ENCODE peak calls at places on chromosomes 5 and 9, in four cellular contexts. M is left lung, H is BE2C, P is iPS DF 6.9. C is an unnamed sample.

GRCh38 chr5:95701074-95701473 is 18.3 kb upstream of the SPATA9 start:
- DNase-seq in M (no peak), H (peak; percentile 32), P (no peak), C (no peak)

GRCh38 chr9:30774326-30774725 is 1610.1 kb upstream of the ACO1 start:
- DNase-seq in M (no peak), H (peak; percentile 50), P (peak; percentile 81), C (no peak)

GRCh38 chr5:41636605-41637004 is 126.2 kb upstream of the PLCXD3 start:
- DNase-seq in M (no peak), H (peak; percentile 50), P (no peak), C (no peak)

GRCh38 chr9:37979844-37980243 is 75.9 kb upstream of the SLC25A51 start:
- DNase-seq in M (no peak), H (no peak), P (no peak), C (no peak)

GRCh38 chr9:77614671-77615070 is 33.5 kb downstream of the GNA14 start:
- DNase-seq in M (no peak), H (no peak), P (no peak), C (no peak)

GRCh38 chr5:168359820-168360460 is 68.5 kb downstream of the WWC1 start:
- DNase-seq in M (no peak), H (no peak), P (no peak), C (no peak)

GRCh38 chr5:56838409-56839039 is 23.2 kb downstream of the MAP3K1 start:
- DNase-seq in M (no peak), H (no peak), P (no peak), C (no peak)

GRCh38 chr9:89926691-89927220 is 321.9 kb downstream of the GADD45G start:
- DNase-seq in M (no peak), H (no peak), P (no peak), C (no peak)

GRCh38 chr9:68739631-68740174 is 34.7 kb downstream of the PIP5K1B start:
- DNase-seq in M (no peak), H (no peak), P (no peak), C (no peak)

DNA sequence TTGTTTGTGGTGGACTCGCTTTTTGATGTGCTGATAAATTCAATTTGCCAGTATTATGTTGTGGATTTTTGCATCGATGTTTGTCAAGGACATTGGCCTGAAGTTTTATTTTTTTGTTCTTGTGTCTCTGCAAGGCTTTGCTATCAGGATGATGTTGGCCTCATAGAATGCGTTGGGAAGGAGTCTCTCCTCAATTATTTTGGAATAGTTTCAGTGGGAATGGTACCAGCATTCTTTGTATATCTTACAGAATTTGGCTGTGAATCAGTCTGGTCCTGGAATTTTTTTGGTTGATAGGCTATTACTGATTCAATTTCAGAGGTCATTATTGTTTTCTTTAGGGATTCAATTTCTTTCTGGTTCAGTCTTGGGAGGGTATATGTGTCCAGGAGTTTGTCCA is 141.4 kb upstream of the RGS7BP start:
- DNase-seq in M (no peak), H (no peak), P (no peak), C (no peak)
- H3K9me3 ChIP-seq in M (no peaks in the 10 kb centered on the region), H (no peaks in the 10 kb centered on the region), P (no peaks in the 10 kb centered on the region), C (no peaks in the 10 kb centered on the region)

DNA sequence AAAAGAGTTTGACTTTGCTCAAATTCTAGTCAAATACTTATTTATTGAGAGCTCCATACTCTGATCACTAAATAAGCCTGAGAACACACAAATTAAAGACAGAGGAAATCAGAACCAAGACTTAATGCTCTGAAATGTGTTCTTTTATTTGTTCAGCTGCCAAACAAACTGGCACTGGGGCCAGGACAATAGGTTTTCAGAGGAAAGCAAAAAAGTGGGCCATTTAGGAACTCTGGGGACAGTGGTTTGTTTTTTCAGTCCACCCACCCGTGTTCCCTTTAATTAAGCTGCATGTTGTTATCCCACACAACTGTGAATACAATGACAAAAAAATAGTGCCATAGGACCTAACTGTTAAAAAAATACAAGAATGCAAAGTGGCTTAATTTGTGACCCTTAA is 95.4 kb upstream of the RETREG1 start:
- DNase-seq in M (no peak), H (no peak), P (no peak), C (no peak)
- H3K4me3 ChIP-seq in M (no peak overlapping the region), H (no peak overlapping the region), P (no peak overlapping the region), C (no peak overlapping the region)

DNA sequence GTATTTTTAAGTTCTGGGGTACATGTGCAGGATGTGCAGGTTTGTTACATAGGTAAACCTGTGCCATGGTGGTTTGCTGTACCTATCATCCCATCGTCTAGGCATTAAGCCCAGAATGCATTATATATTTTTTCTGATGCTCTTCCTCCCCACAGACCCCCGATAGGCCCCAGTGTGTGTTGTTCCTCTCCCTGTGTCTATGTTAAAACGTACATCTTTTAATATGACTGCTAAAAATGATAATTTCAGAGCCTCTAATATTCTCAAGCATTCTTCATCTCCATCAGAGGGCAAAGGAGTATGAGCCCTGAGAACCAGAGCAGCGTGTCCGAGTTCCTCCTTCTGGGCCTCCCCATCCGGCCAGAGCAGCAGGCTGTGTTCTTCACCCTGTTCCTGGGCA is at the start of gene OR1J2:
- DNase-seq in M (no peak), H (no peak), P (no peak), C (no peak)
- H3K9me3 ChIP-seq in M (no peaks in the 10 kb centered on the region), H (no peaks in the 10 kb centered on the region), P (no peaks in the 10 kb centered on the region), C (no peaks in the 10 kb centered on the region)

GRCh38 chr5:81398741-81399140 is 4.8 kb upstream of the ACOT12 start:
- DNase-seq in M (no peak), H (no peak), P (no peak), C (no peak)

GRCh38 chr5:81395262-81395661 is 1.3 kb upstream of the ACOT12 start:
- DNase-seq in M (no peak), H (no peak), P (no peak), C (no peak)

GRCh38 chr5:81393430-81393782 is 528 bp downstream of the ACOT12 start:
- DNase-seq in M (no peak), H (no peak), P (no peak), C (no peak)

GRCh38 chr5:81397169-81397568 is 3.2 kb upstream of the ACOT12 start:
- DNase-seq in M (no peak), H (peak; percentile 53), P (no peak), C (no peak)

DNA sequence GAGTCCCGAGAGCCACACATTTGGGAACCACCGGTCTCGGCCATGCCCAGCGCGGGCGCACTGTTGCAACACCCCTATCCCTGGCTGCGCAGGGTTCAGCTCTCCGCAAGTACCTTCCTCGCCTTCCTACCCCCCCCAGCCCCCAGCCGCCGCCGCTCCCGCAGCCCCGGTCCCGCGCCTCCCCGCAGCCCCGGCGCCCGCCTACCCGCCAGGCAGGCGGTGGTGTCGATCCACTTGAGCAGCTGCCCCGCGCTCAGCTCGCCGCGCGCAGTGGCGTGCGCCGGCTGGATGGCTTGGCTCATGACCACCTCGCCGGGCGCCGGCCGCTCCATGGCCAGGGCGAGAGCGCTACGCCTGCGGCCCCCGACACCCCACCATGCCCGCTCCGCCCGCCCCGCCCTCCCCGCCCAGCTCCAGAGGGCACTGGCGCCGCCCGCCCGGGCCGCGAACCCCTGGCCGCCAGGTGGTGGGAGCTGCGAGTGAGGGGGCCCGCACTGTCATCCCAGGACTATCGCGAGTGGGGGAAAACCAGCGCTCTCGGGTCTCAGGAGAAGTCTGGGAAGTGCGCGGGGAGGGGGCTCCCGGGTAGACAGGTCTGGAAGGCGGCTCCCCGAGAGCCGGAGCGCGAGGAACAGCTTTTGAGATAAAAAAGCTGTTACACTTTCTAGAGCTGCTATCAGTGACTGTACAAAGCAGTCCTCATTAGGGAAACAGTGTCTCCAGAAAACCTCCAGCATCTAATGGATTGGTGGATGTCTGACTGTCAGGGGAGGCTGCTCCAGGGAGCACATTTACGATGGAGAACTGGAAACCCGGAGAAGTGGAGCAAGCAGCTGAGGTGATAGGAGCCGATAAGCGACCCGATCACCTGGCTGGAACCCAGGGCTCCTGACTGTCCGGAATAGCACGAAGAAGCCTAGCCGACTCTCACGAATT is at the start of gene ACOT12:
- DNase-seq in M (no peak), H (peak; percentile 32), P (peak; percentile 18), C (no peak)
- H3K4me3 ChIP-seq in M (peak within 1 kb of the TSS; percentile 25), H (peak within 1 kb of the TSS; percentile 45), P (peak within 1 kb of the TSS; percentile 83), C (peak within 1 kb of the TSS; percentile 1)